ENCODE peak calls at places on chromosomes 12 and 14, in nine cellular contexts. G, C, X, Y, Z, N, W, E and T are unnamed samples.

GRCh38 chr12:15956413-15957185 is 45.5 kb downstream of the DERA start:
- DNase-seq in G (no peak), C (no peak), X (no peak), Y (peak), Z (no peak), N (no peak), W (no peak), E (no peak), T (no peak)

GRCh38 chr14:34137001-34137400 is 186.1 kb upstream of the EGLN3 start:
- DNase-seq in G (peak), C (no peak), X (no peak), Y (no peak), Z (no peak), N (no peak), W (no peak), E (no peak), T (peak)

GRCh38 chr14:77738559-77739250 is 22.3 kb downstream of the SNW1 start:
- DNase-seq in G (no peak), C (peak), X (no peak), Y (no peak), Z (no peak), N (no peak), W (no peak), E (no peak), T (no peak)

GRCh38 chr12:127640181-127640886 is 626.6 kb upstream of the TMEM132C start:
- DNase-seq in G (no peak), C (no peak), X (no peak), Y (no peak), Z (no peak), N (no peak), W (no peak), E (no peak), T (no peak)

GRCh38 chr12:108271951-108272729 is 67.0 kb downstream of the CMKLR1 start:
- DNase-seq in G (no peak), C (no peak), X (no peak), Y (no peak), Z (no peak), N (no peak), W (no peak), E (no peak), T (no peak)

GRCh38 chr12:52495385-52495784 is 2.3 kb upstream of the KRT6A start:
- DNase-seq in G (no peak), C (no peak), X (peak), Y (no peak), Z (no peak), N (no peak), W (no peak), E (no peak), T (no peak)

GRCh38 chr12:3884671-3885070 is 11.5 kb upstream of the PARP11 start:
- DNase-seq in G (no peak), C (no peak), X (no peak), Y (no peak), Z (no peak), N (no peak), W (no peak), E (no peak), T (no peak)

GRCh38 chr14:52175982-52176502 is 91.5 kb upstream of the PTGDR start:
- DNase-seq in G (no peak), C (no peak), X (peak), Y (no peak), Z (no peak), N (no peak), W (no peak), E (peak), T (no peak)

GRCh38 chr14:45246633-45247173 is 6.3 kb downstream of the MIS18BP1 start:
- DNase-seq in G (no peak), C (no peak), X (no peak), Y (no peak), Z (no peak), N (no peak), W (no peak), E (no peak), T (no peak)

GRCh38 chr12:70178038-70178437 is 65.2 kb upstream of the CNOT2 start:
- DNase-seq in G (peak), C (no peak), X (no peak), Y (no peak), Z (no peak), N (no peak), W (no peak), E (no peak), T (no peak)

GRCh38 chr12:109016016-109016415 is 4.9 kb downstream of the SVOP start:
- DNase-seq in G (no peak), C (no peak), X (no peak), Y (no peak), Z (no peak), N (no peak), W (no peak), E (no peak), T (no peak)

GRCh38 chr14:97196336-97196735 is 399.2 kb downstream of the VRK1 start:
- DNase-seq in G (no peak), C (no peak), X (no peak), Y (no peak), Z (no peak), N (peak), W (no peak), E (no peak), T (no peak)

GRCh38 chr12:45075575-45076282 is 24.8 kb upstream of the DBX2 start:
- DNase-seq in G (no peak), C (no peak), X (no peak), Y (no peak), Z (no peak), N (no peak), W (no peak), E (no peak), T (no peak)

GRCh38 chr12:124770725-124771124 is 92.9 kb downstream of the SCARB1 start:
- DNase-seq in G (no peak), C (no peak), X (no peak), Y (no peak), Z (no peak), N (no peak), W (no peak), E (no peak), T (no peak)

GRCh38 chr12:62006076-62006732 is 254.0 kb upstream of the USP15 start:
- DNase-seq in G (peak), C (peak), X (peak), Y (no peak), Z (no peak), N (peak), W (peak), E (no peak), T (no peak)

GRCh38 chr14:91112172-91112571 is 1.7 kb upstream of the DGLUCY start:
- DNase-seq in G (no peak), C (no peak), X (no peak), Y (no peak), Z (no peak), N (no peak), W (no peak), E (no peak), T (no peak)

GRCh38 chr14:75831455-75831854 is 150.3 kb downstream of the TGFB3 start:
- DNase-seq in G (peak), C (peak), X (no peak), Y (no peak), Z (peak), N (no peak), W (peak), E (no peak), T (peak)

GRCh38 chr14:49621114-49621881 is 699 bp downstream of the MGAT2 start:
- DNase-seq in G (no peak), C (peak), X (peak), Y (no peak), Z (peak), N (no peak), W (peak), E (no peak), T (peak)

GRCh38 chr12:51000245-51000644 is 25.9 kb downstream of the SLC11A2 start:
- DNase-seq in G (peak), C (no peak), X (no peak), Y (no peak), Z (no peak), N (no peak), W (peak), E (no peak), T (no peak)

GRCh38 chr12:109131522-109132050 is 15.2 kb downstream of the ACACB start:
- DNase-seq in G (peak), C (peak), X (peak), Y (no peak), Z (peak), N (no peak), W (no peak), E (no peak), T (no peak)

GRCh38 chr12:119940881-119941280 is 48.2 kb upstream of the BICDL1 start:
- DNase-seq in G (peak), C (no peak), X (no peak), Y (peak), Z (no peak), N (no peak), W (peak), E (no peak), T (no peak)

GRCh38 chr14:65991124-65991523 is 495.0 kb upstream of the CCDC196 start:
- DNase-seq in G (no peak), C (no peak), X (no peak), Y (no peak), Z (no peak), N (no peak), W (no peak), E (no peak), T (no peak)

GRCh38 chr12:52561880-52562449 is 9.0 kb upstream of the KRT71 start:
- DNase-seq in G (no peak), C (no peak), X (no peak), Y (no peak), Z (no peak), N (no peak), W (no peak), E (no peak), T (peak)

GRCh38 chr14:33062881-33063280 is 124.2 kb downstream of the NPAS3 start:
- DNase-seq in G (no peak), C (no peak), X (no peak), Y (no peak), Z (no peak), N (no peak), W (no peak), E (no peak), T (no peak)

GRCh38 chr12:54197037-54197909 is 8.5 kb upstream of the SMUG1 start:
- DNase-seq in G (no peak), C (no peak), X (peak), Y (no peak), Z (no peak), N (no peak), W (peak), E (no peak), T (no peak)

GRCh38 chr14:50756300-50756699 is 74.7 kb downstream of the NIN start:
- DNase-seq in G (no peak), C (no peak), X (peak), Y (no peak), Z (no peak), N (no peak), W (no peak), E (no peak), T (no peak)

GRCh38 chr12:54418441-54419087 is 502 bp downstream of the ITGA5 start:
- DNase-seq in G (peak), C (no peak), X (no peak), Y (no peak), Z (peak), N (no peak), W (no peak), E (no peak), T (no peak)

GRCh38 chr12:51823875-51824565 is 24.5 kb downstream of the FIGNL2 start:
- DNase-seq in G (peak), C (peak), X (peak), Y (no peak), Z (no peak), N (peak), W (peak), E (no peak), T (no peak)

GRCh38 chr12:91717804-91718203 is 427.8 kb downstream of the BTG1 start:
- DNase-seq in G (peak), C (no peak), X (no peak), Y (no peak), Z (no peak), N (no peak), W (no peak), E (no peak), T (no peak)

GRCh38 chr12:89439946-89440345 is 84.7 kb downstream of the GALNT4 start:
- DNase-seq in G (no peak), C (no peak), X (no peak), Y (no peak), Z (no peak), N (no peak), W (peak), E (no peak), T (no peak)

GRCh38 chr12:115672506-115673080 is 604.9 kb downstream of the MED13L start:
- DNase-seq in G (no peak), C (no peak), X (no peak), Y (no peak), Z (no peak), N (no peak), W (no peak), E (no peak), T (no peak)

GRCh38 chr12:114414866-114415524 is 9.1 kb upstream of the TBX5 start:
- DNase-seq in G (no peak), C (no peak), X (no peak), Y (no peak), Z (no peak), N (no peak), W (no peak), E (no peak), T (no peak)

GRCh38 chr14:24425704-24426103 is 3.8 kb downstream of the CBLN3 start:
- DNase-seq in G (peak), C (no peak), X (no peak), Y (no peak), Z (no peak), N (no peak), W (peak), E (no peak), T (no peak)

GRCh38 chr12:15423629-15424028 is 101.3 kb downstream of the PTPRO start:
- DNase-seq in G (peak), C (no peak), X (no peak), Y (no peak), Z (no peak), N (no peak), W (peak), E (no peak), T (no peak)

GRCh38 chr12:108241961-108242360 is 97.2 kb downstream of the CMKLR1 start:
- DNase-seq in G (no peak), C (no peak), X (no peak), Y (no peak), Z (no peak), N (no peak), W (no peak), E (no peak), T (no peak)

GRCh38 chr12:131221061-131221945 is 267.6 kb downstream of the ADGRD1 start:
- DNase-seq in G (no peak), C (no peak), X (no peak), Y (no peak), Z (no peak), N (no peak), W (no peak), E (no peak), T (no peak)

GRCh38 chr12:31900271-31900670 is 58.9 kb upstream of the RESF1 start:
- DNase-seq in G (no peak), C (no peak), X (no peak), Y (no peak), Z (no peak), N (no peak), W (no peak), E (no peak), T (no peak)

GRCh38 chr12:95608252-95609033 is 57.2 kb upstream of the USP44 start:
- DNase-seq in G (peak), C (peak), X (no peak), Y (no peak), Z (no peak), N (peak), W (peak), E (no peak), T (no peak)

DNA sequence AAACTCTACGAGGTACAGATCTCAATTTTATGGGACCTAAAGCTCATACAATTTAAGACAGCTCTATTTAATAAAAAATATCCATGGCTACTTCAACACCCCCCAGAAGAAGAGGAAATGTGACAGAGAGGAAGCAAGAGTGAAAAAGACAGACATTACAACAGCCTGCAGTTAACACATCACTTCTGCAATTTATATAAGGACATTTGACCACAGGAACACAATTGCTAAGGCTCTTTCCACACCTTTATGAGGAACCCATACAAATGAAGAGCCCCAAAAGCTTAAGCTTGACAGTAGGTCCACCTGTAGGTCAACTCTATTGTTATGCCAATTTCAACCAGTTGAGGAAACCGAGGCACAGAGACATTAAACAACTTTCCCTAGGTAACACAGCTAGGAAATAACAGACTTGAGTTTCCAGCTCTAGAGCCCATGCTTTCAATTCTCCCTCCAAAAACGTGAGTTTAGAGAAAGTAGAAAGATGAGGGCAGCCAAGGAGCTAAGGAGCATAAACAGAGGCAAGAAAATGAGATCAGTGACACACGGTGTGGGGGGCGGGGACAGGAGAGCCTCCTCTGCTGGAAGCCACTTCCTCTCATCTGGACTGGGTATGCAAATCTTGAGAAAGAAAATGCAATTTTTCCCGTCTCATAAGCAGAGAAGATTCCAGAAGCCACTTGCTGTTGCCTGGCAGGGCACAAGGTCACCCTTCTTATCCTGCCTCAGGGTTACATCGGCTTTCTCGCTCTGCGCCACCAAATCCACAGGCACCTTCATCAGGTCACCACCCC is 5.8 kb downstream of the OR10P1 start:
- DNase-seq in G (no peak), C (no peak), X (peak), Y (no peak), Z (no peak), N (no peak), W (no peak), E (no peak), T (no peak)
- H3K4me3 ChIP-seq in G (no peak), C (no peak), X (peak), Y (no peak), Z (no peak), N (no peak), W (no peak), E (no peak), T (no peak)

GRCh38 chr12:34046570-34046969 is 24.3 kb downstream of the ALG10 start:
- DNase-seq in G (no peak), C (no peak), X (no peak), Y (no peak), Z (no peak), N (no peak), W (no peak), E (no peak), T (no peak)

GRCh38 chr12:34051486-34051885 is 29.2 kb downstream of the ALG10 start:
- DNase-seq in G (no peak), C (no peak), X (no peak), Y (no peak), Z (no peak), N (no peak), W (no peak), E (no peak), T (no peak)

DNA sequence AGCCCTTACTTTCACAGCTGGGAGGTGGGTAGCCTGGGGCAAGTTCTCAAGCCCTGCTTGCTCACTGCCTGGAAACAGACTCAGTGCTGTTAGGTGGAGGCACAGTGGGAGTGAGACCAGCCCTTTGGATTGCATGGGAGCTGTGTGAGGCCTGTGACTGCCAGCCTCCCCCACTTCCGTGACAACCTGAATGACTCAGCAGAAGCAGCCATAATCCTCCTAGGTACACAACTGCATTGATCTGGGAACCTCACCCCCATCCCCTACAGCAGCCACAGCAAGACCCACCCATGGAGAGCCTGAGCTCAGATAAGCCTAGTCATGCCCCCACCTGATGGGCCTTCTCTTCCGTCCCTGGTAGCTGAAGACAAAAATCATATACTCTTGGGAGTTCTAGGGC is 26.4 kb downstream of the ALG10 start:
- DNase-seq in G (no peak), C (no peak), X (no peak), Y (no peak), Z (no peak), N (no peak), W (no peak), E (no peak), T (no peak)
- H3K4me3 ChIP-seq in G (no peak), C (no peak), X (no peak), Y (no peak), Z (no peak), N (no peak), W (no peak), E (no peak), T (no peak)

GRCh38 chr14:60657609-60657983 is 8.3 kb upstream of the SIX1 start:
- DNase-seq in G (peak), C (no peak), X (peak), Y (no peak), Z (no peak), N (no peak), W (no peak), E (no peak), T (no peak)
- H3K4me3 ChIP-seq in G (peak), C (peak), X (peak), Y (peak), Z (peak), N (peak), W (peak), E (no peak), T (no peak)

DNA sequence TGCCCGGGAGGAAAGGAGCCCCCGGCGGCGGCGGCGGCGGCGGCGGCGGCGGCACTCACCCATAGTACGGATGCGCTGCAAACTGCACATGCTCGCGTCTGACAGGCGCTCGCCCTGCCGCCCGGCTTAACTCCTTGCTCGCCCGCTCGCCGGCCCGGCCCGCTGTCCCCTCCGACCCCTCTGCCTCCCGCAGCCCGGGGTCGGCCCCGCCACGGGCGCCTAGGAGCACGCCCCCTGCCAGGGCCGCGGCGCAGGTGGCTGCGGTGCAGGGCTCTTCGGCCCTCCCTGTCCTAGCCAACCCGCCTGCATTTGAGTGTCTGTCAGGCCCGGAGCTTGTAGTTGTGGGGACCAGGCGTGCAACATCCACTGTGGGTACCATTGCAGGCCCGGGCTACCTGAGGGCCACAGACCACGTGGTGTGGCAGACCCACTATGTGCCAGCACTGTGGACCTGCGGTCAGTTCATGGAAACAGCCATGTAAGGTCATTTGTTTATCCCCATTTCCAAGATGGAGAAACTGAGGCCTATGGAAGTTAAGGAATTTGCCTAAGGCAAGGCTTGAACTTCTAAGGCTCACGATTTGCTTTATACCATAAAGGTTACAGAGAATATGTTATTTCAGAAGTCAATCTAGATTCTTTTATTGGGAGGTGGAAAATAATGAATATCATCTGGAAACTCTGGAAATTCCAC is 17.6 kb upstream of the PLEKHH1 start:
- DNase-seq in G (no peak), C (peak), X (peak), Y (no peak), Z (no peak), N (no peak), W (no peak), E (no peak), T (peak)
- H3K4me3 ChIP-seq in G (peak), C (peak), X (peak), Y (peak), Z (peak), N (peak), W (peak), E (peak), T (peak)

GRCh38 chr12:57048423-57048822 is 1.5 kb downstream of the MYO1A start:
- DNase-seq in G (no peak), C (no peak), X (no peak), Y (no peak), Z (no peak), N (no peak), W (no peak), E (no peak), T (no peak)
- H3K4me3 ChIP-seq in G (no peak), C (no peak), X (no peak), Y (no peak), Z (no peak), N (no peak), W (no peak), E (no peak), T (peak)

GRCh38 chr12:58424735-58425379 is 483.5 kb downstream of the ATP23 start:
- DNase-seq in G (peak), C (no peak), X (no peak), Y (no peak), Z (no peak), N (no peak), W (no peak), E (no peak), T (no peak)
- H3K4me3 ChIP-seq in G (peak), C (no peak), X (no peak), Y (no peak), Z (no peak), N (no peak), W (no peak), E (no peak), T (no peak)